ENCODE peak calls at places on chromosomes 7 and 10, in five cellular contexts. L is CD8-positive, alpha-beta memory T cell; V is lung; P is right lobe of liver; Q is heart left ventricle. U is an unnamed sample. For H3K4me1, the result is how much of the 10 kb centered on the place peaks cover.

GRCh38 chr10:131946321-131946751 is 35.4 kb downstream of the BNIP3 start:
- DNase-seq in L (no peak), P (no peak), Q (no peak), V (no peak), U (peak)

GRCh38 chr7:85191383-85191782 is 4.5 kb upstream of the SEMA3D start:
- DNase-seq in P (no peak), Q (no peak), V (no peak), L (no peak), U (peak)

GRCh38 chr7:74083928-74084721 is 521 bp downstream of the LIMK1 start:
- DNase-seq in P (no peak), L (no peak), V (no peak), Q (no peak), U (peak)

GRCh38 chr7:43113622-43114450 is 1.4 kb downstream of the HECW1 start:
- DNase-seq in Q (no peak), V (no peak), P (no peak), L (no peak), U (no peak)

GRCh38 chr10:118259288-118259906 is 82.7 kb downstream of the FAM204A start:
- DNase-seq in V (no peak), Q (no peak), P (no peak), L (peak), U (peak)

GRCh38 chr7:133869556-133869955 is 257.6 kb upstream of the LRGUK start:
- DNase-seq in L (no peak), P (no peak), Q (no peak), V (no peak), U (no peak)

GRCh38 chr7:149685455-149685854 is 87.9 kb downstream of the ZNF467 start:
- DNase-seq in Q (no peak), P (no peak), V (no peak), L (no peak), U (no peak)

GRCh38 chr10:14688606-14689005 is 86.1 kb downstream of the FAM107B start:
- DNase-seq in Q (no peak), L (no peak), P (no peak), V (no peak), U (no peak)

GRCh38 chr10:21292763-21293517 is 232.5 kb downstream of the SKIDA1 start:
- DNase-seq in V (peak), P (no peak), L (no peak), Q (peak), U (peak)

GRCh38 chr10:86258940-86259339 is 107.7 kb downstream of the GRID1 start:
- DNase-seq in P (no peak), L (no peak), V (no peak), Q (no peak), U (no peak)

GRCh38 chr7:55387062-55387965 is 22.2 kb downstream of the LANCL2 start:
- DNase-seq in P (no peak), V (no peak), L (no peak), Q (no peak), U (peak)

GRCh38 chr10:109898666-109899577 is 24.4 kb downstream of the XPNPEP1 start:
- DNase-seq in V (no peak), L (no peak), P (peak), Q (peak), U (no peak)

GRCh38 chr7:78226059-78226658 is 427.6 kb downstream of the PHTF2 start:
- DNase-seq in V (no peak), P (no peak), Q (no peak), L (no peak), U (peak)

GRCh38 chr10:15742831-15743230 is 23.1 kb upstream of the ITGA8 start:
- DNase-seq in P (no peak), L (no peak), Q (no peak), V (no peak), U (peak)

DNA sequence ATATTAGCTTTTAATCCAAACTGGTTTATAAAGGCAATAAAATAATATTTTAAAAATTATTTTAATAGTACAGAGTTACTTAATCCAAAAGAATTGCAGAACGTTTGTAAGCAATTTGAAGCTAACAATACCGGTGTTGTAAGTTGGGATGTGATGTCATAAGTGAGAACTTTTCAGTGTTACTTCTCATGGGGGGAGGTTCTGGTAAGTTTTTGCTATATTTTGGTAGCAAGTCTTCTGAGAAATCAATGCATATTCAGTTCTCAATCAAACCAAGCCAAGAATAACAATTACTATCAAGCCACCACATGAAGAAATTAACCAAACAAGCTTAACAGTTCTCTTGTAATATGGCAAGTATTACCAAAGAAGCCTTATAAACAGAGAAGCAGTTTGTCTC is 147.1 kb upstream of the ASAH2 start:
- DNase-seq in P (no peak), L (no peak), V (no peak), Q (no peak), U (no peak)
- H3K4me1 ChIP-seq in P (under half), L (under half), V (under half), Q (under half), U (half or more)

GRCh38 chr7:147173883-147174282 is 1057.3 kb downstream of the CNTNAP2 start:
- DNase-seq in Q (no peak), V (no peak), L (no peak), P (no peak), U (no peak)

GRCh38 chr7:147170341-147171012 is 1053.9 kb downstream of the CNTNAP2 start:
- DNase-seq in Q (no peak), P (no peak), L (no peak), V (no peak), U (no peak)

DNA sequence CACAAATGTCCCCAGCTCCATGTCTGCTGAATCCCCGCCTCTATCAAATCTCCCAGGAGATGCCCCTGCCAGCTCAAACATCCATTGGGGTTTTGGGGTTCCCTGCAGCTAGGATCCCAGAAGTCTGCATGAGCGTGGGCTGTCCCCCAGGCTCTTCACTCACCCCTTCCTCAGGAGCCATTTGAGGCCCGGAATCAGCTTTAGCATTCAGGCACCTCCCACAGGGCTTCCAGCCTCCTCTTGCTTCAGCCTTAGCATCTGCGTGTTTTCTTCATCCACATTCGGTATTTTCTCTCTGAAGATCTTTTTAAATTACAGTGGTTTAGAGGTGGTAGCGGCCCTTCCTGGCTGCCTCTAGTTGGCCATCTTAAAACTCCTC is 1054.4 kb downstream of the CNTNAP2 start:
- DNase-seq in V (no peak), L (no peak), Q (no peak), P (no peak), U (no peak)
- H3K4me1 ChIP-seq in V (under half), L (under half), Q (under half), P (under half), U (under half)

GRCh38 chr10:114367041-114367675 is 37.1 kb downstream of the AFAP1L2 start:
- DNase-seq in Q (no peak), V (no peak), L (no peak), P (no peak), U (no peak)

GRCh38 chr10:114363745-114364460 is 40.4 kb downstream of the AFAP1L2 start:
- DNase-seq in Q (no peak), P (no peak), V (no peak), L (no peak), U (no peak)

GRCh38 chr10:114367676-114368391 is 36.5 kb downstream of the AFAP1L2 start:
- DNase-seq in P (no peak), Q (no peak), L (no peak), V (no peak), U (no peak)

GRCh38 chr10:114362831-114363355 is 41.4 kb downstream of the AFAP1L2 start:
- DNase-seq in V (no peak), P (no peak), Q (no peak), L (no peak), U (no peak)

GRCh38 chr10:114364726-114365125 is 39.6 kb downstream of the AFAP1L2 start:
- DNase-seq in Q (no peak), V (no peak), L (no peak), P (no peak), U (no peak)
- H3K4me1 ChIP-seq in Q (under half), V (under half), L (under half), P (under half), U (under half)

GRCh38 chr10:79160191-79160590 is 91.4 kb downstream of the ZMIZ1 start:
- DNase-seq in L (no peak), V (no peak), P (no peak), Q (no peak), U (no peak)

GRCh38 chr10:79159785-79160184 is 91.0 kb downstream of the ZMIZ1 start:
- DNase-seq in L (no peak), V (no peak), Q (peak), P (no peak), U (no peak)

GRCh38 chr10:79158004-79158340 is 89.2 kb downstream of the ZMIZ1 start:
- DNase-seq in L (no peak), V (no peak), Q (no peak), P (no peak), U (no peak)

GRCh38 chr10:79159141-79159619 is 90.4 kb downstream of the ZMIZ1 start:
- DNase-seq in Q (no peak), L (no peak), V (no peak), P (no peak), U (peak)

GRCh38 chr10:79158402-79159097 is 89.8 kb downstream of the ZMIZ1 start:
- DNase-seq in P (no peak), V (no peak), L (no peak), Q (no peak), U (peak)
- H3K4me1 ChIP-seq in P (under half), V (half or more), L (under half), Q (half or more), U (half or more)

U was measured in PC-3.